ENCODE peak calls at places on chromosomes 3 and 15, in five cellular contexts. U is CD4-positive, alpha-beta memory T cell; R is pancreas; F is cardiac muscle cell; I is fibroblast of lung. K is an unnamed sample.

GRCh38 chr3:34212671-34213070 is 414.2 kb downstream of the PDCD6IP start:
- DNase-seq in F (no peak), I (peak; percentile 72), R (no peak), U (no peak), K (peak; percentile 39)

GRCh38 chr15:71781179-71781964 is 29.0 kb upstream of the NR2E3 start:
- DNase-seq in R (no peak), U (no peak), I (peak; percentile 69), F (no peak), K (no peak)

GRCh38 chr3:140664111-140664510 is 13.8 kb upstream of the TRIM42 start:
- DNase-seq in U (no peak), R (no peak), F (no peak), I (no peak), K (no peak)

GRCh38 chr15:61892140-61892539 is 168.1 kb downstream of the VPS13C start:
- DNase-seq in R (no peak), F (no peak), I (no peak), U (no peak), K (no peak)

GRCh38 chr15:64209680-64210334 is 47.0 kb upstream of the PPIB start:
- DNase-seq in F (peak; percentile 35), I (peak; percentile 42), R (no peak), U (peak; percentile 11), K (peak; percentile 8)

GRCh38 chr3:182837855-182838454 is 44.7 kb downstream of the ATP11B start:
- DNase-seq in U (peak; percentile 25), F (peak; percentile 31), I (peak; percentile 28), R (no peak), K (peak; percentile 30)

GRCh38 chr15:78315686-78316085 is 16.3 kb upstream of the SKIC8 start:
- DNase-seq in U (no peak), R (no peak), I (no peak), F (peak; percentile 32), K (no peak)

GRCh38 chr3:136750922-136751258 is 1.3 kb downstream of the STAG1 start:
- DNase-seq in F (no peak), R (no peak), I (peak; percentile 78), U (no peak), K (no peak)

GRCh38 chr3:149356044-149356592 is 21.3 kb downstream of the TM4SF1 start:
- DNase-seq in I (no peak), F (no peak), R (peak; percentile 50), U (no peak), K (peak; percentile 40)

GRCh38 chr15:55256281-55257013 is 33.2 kb downstream of the RAB27A start:
- DNase-seq in R (no peak), I (peak; percentile 19), F (no peak), U (no peak), K (peak; percentile 8)

GRCh38 chr3:39183231-39184080 is 8.9 kb downstream of the XIRP1 start:
- DNase-seq in U (no peak), R (no peak), F (no peak), I (no peak), K (no peak)

GRCh38 chr3:194481103-194481502 is 5.7 kb downstream of the ATP13A3 start:
- DNase-seq in I (peak; percentile 78), R (no peak), U (no peak), F (no peak), K (no peak)

GRCh38 chr3:143424874-143425273 is 305.3 kb downstream of the CHST2 start:
- DNase-seq in U (no peak), R (no peak), I (no peak), F (no peak), K (no peak)

GRCh38 chr15:51161491-51162260 is 67.0 kb upstream of the TNFAIP8L3 start:
- DNase-seq in F (no peak), U (no peak), R (no peak), I (peak; percentile 40), K (peak; percentile 19)

GRCh38 chr3:14127516-14128161 is 2.8 kb downstream of the TMEM43 start:
- DNase-seq in R (no peak), I (no peak), F (no peak), U (no peak), K (no peak)

GRCh38 chr3:14128724-14129123 is 3.9 kb downstream of the TMEM43 start:
- DNase-seq in U (no peak), F (no peak), I (no peak), R (no peak), K (no peak)

GRCh38 chr3:14125193-14126016 is 553 bp downstream of the TMEM43 start:
- DNase-seq in U (peak; percentile 23), R (peak; percentile 56), F (peak; percentile 88), I (peak; percentile 94), K (peak; percentile 67)

GRCh38 chr3:14126017-14126902 is 1.4 kb downstream of the TMEM43 start:
- DNase-seq in F (no peak), R (no peak), U (no peak), I (no peak), K (no peak)

GRCh38 chr3:14127106-14127505 is 2.3 kb downstream of the TMEM43 start:
- DNase-seq in R (no peak), U (no peak), F (no peak), I (no peak), K (no peak)
- H3K36me3 ChIP-seq in R (peaks cover 3% of the 10 kb centered on the region), U (peaks cover 45% of the 10 kb centered on the region), F (peaks cover 21% of the 10 kb centered on the region), I (peaks cover 17% of the 10 kb centered on the region), K (peaks cover 31% of the 10 kb centered on the region)

GRCh38 chr3:25588441-25589103 is 76.1 kb downstream of the TOP2B start:
- DNase-seq in R (no peak), I (peak; percentile 75), U (no peak), F (no peak), K (no peak)

GRCh38 chr3:25587526-25587925 is 77.2 kb downstream of the TOP2B start:
- DNase-seq in U (no peak), F (no peak), I (no peak), R (no peak), K (no peak)

GRCh38 chr3:25587094-25587493 is 77.6 kb downstream of the TOP2B start:
- DNase-seq in F (no peak), I (no peak), U (no peak), R (no peak), K (no peak)

GRCh38 chr3:25589104-25589782 is 75.5 kb downstream of the TOP2B start:
- DNase-seq in R (no peak), F (no peak), I (peak; percentile 49), U (no peak), K (no peak)

DNA sequence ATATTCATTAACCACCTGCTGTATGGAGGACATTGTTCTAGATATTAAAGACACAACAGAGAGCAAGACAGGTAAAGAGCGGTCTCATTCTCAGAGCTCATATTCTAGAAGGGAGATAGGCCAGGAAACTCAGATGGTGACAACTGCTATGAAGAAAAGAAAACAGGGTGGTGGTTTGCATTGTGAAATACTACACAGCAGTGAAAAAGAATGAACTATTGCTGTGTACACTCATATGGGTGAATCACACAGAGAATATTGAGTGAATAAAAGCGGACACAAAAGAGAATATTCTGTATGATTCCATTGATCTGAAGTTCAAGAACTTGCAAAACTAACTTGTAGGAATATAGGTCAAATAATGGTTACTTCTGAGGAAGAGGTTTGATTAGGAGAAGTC is 76.7 kb downstream of the TOP2B start:
- DNase-seq in U (no peak), F (no peak), I (no peak), R (no peak), K (no peak)
- H3K27ac ChIP-seq in U (no peak overlapping the region), F (peak overlapping the region; percentile 89), I (no peak overlapping the region), R (no peak overlapping the region), K (no peak overlapping the region)

DNA sequence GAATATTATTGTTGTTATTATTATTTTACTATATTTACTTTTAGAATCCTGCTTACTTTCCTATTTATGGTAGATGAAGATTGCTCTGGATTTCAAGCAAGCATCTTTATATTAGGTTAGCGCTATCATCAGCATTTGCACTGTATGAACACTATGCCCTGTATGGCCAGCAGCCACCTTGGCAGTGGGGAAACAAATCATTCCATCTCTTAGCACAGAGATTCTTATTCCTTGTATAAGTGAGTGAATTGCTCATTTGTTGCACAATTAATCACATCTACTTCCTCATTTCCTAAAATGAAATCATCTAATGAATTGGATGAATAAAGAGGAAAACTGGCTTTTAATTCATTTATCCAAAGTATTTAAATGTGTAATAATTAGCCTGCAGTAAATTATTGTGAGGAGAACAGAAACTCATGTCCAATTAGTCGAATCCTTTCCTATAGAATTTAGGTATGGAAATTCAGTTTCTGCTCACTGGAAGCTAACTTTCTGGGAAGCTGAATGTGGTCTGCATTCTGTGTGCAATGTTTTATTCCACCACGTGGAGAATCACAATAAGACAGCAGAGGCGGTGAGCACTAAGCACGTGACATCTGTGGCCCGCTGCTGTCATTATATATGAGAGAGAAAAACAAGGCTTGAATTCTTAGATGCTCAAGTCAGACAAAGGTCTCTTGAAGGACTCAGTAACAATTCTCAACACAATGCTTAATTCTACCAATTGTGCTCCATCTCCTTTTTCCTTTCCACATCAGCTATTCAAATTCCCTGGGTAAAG is 93.4 kb downstream of the PEX5L start:
- DNase-seq in I (peak; percentile 8), U (no peak), F (no peak), R (no peak), K (no peak)
- H3K27me3 ChIP-seq in I (no peaks in the 10 kb centered on the region), U (no peaks in the 10 kb centered on the region), F (no peaks in the 10 kb centered on the region), R (no peaks in the 10 kb centered on the region), K (no peaks in the 10 kb centered on the region)

DNA sequence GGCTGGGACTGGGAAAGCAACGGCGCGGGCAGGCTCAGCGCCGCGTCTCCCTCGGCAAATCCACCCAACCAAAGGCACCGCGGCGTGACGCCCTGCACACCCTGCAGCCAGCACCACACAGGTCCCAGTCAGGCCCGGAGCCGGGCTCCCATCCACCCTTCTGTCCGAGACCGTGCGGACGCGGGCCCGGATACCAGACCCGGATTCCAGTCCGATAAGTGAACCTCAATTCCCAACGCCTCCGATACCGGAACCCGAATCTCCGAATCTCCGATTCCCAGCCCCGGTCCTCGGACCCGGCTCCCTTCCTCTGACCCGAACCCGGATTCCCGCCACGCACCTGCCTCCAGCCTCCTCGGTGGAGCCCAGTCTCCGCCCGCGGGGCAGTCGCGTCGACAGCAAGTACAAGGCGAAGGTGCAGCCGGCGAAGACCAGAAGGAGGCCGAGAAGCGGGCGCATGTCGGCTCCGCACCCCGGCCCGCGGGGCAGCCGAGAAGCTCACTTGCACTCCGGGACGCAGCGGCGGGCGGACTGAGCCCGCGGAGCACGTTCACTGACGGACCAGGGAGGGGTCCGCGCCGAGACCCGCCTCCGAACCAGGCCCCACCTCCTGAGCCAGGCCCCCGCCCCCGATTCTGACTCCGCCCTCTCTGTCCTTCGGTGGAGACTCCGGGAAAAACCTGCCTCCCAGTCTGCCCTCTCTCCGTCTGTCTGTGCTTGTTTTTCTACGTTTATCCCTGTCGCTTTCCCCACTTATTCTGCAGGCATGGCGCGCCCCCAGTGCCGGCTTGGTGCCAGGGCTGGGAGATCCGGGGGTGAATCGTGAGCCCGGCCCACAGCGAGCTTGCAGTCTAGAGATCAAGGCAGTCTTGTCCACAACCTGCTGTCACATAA is at the start of gene TMEM41A:
- DNase-seq in I (peak; percentile 86), F (peak; percentile 95), R (peak; percentile 95), U (peak; percentile 88), K (peak; percentile 92)
- H3K36me3 ChIP-seq in I (peaks cover 6% of the 10 kb centered on the region), F (peaks cover 22% of the 10 kb centered on the region), R (peaks cover 14% of the 10 kb centered on the region), U (peaks cover 28% of the 10 kb centered on the region), K (no peaks in the 10 kb centered on the region)

GRCh38 chr15:40100947-40101905 is 7.5 kb downstream of the BMF start:
- DNase-seq in F (no peak), R (no peak), U (no peak), I (no peak), K (no peak)
- H3K27ac ChIP-seq in F (no peak overlapping the region), R (peak overlapping the region; percentile 83), U (no peak overlapping the region), I (no peak overlapping the region), K (no peak overlapping the region)

GRCh38 chr15:89492934-89493631 is 3.3 kb downstream of the RHCG start:
- DNase-seq in R (no peak), U (no peak), F (no peak), I (no peak), K (no peak)
- H3K27me3 ChIP-seq in R (no peaks in the 10 kb centered on the region), U (peaks cover 17% of the 10 kb centered on the region), F (peaks cover 41% of the 10 kb centered on the region), I (peaks cover 23% of the 10 kb centered on the region), K (peaks cover 2% of the 10 kb centered on the region)

K was measured in SJCRH30.